ENCODE peak calls at places on chromosomes 5 and 9, in four cellular contexts. One of them, this sample, is unnamed.

GRCh38 chr5:94196959-94197358 is 421.4 kb downstream of the KIAA0825 start:
- DNase-seq in A549: no peak
- DNase-seq in HepG2: no peak
- DNase-seq in K562: no peak
- DNase-seq in this sample: no peak

GRCh38 chr5:11719888-11720481 is 184.3 kb downstream of the CTNND2 start:
- DNase-seq in K562: no peak
- DNase-seq in HepG2: peak; percentile 48
- DNase-seq in A549: peak; percentile 51
- DNase-seq in this sample: peak; percentile 74

GRCh38 chr5:14871573-14872069 is at the start of gene ANKH:
- DNase-seq in HepG2: peak; percentile 51
- DNase-seq in K562: peak; percentile 90
- DNase-seq in A549: peak; percentile 69
- DNase-seq in this sample: peak; percentile 69

GRCh38 chr5:126647071-126647470 is 46.3 kb downstream of the PHAX start:
- DNase-seq in A549: no peak
- DNase-seq in HepG2: no peak
- DNase-seq in K562: no peak
- DNase-seq in this sample: no peak

GRCh38 chr9:86494644-86495081 is 140.5 kb upstream of the TUT7 start:
- DNase-seq in K562: no peak
- DNase-seq in HepG2: no peak
- DNase-seq in A549: peak; percentile 14
- DNase-seq in this sample: no peak

GRCh38 chr5:130135506-130135905 is 231.2 kb downstream of the CHSY3 start:
- DNase-seq in A549: no peak
- DNase-seq in HepG2: no peak
- DNase-seq in K562: no peak
- DNase-seq in this sample: no peak

GRCh38 chr5:41057940-41058339 is 13.2 kb downstream of the MROH2B start:
- DNase-seq in K562: no peak
- DNase-seq in A549: no peak
- DNase-seq in HepG2: no peak
- DNase-seq in this sample: no peak

GRCh38 chr5:139982975-139983240 is 60.2 kb downstream of the NRG2 start:
- DNase-seq in A549: no peak
- DNase-seq in HepG2: no peak
- DNase-seq in K562: no peak
- DNase-seq in this sample: no peak

GRCh38 chr9:137879566-137880150 is 2.1 kb downstream of the CACNA1B start:
- DNase-seq in K562: no peak
- DNase-seq in A549: no peak
- DNase-seq in HepG2: no peak
- DNase-seq in this sample: no peak

GRCh38 chr5:42656661-42657035 is 100.0 kb upstream of the CCDC152 start:
- DNase-seq in A549: no peak
- DNase-seq in K562: no peak
- DNase-seq in HepG2: no peak
- DNase-seq in this sample: no peak

GRCh38 chr5:150410524-150411244 is 2.0 kb downstream of the CD74 start:
- DNase-seq in HepG2: peak; percentile 59
- DNase-seq in K562: no peak
- DNase-seq in A549: peak; percentile 62
- DNase-seq in this sample: peak; percentile 48

GRCh38 chr9:98229090-98229395 is 26.4 kb downstream of the TBC1D2 start:
- DNase-seq in K562: no peak
- DNase-seq in A549: no peak
- DNase-seq in HepG2: no peak
- DNase-seq in this sample: no peak

GRCh38 chr5:177402271-177403043 is 2.0 kb upstream of the PFN3 start:
- DNase-seq in A549: peak; percentile 91
- DNase-seq in HepG2: no peak
- DNase-seq in K562: no peak
- DNase-seq in this sample: peak; percentile 90

GRCh38 chr9:35599763-35600604 is 5.1 kb upstream of the TESK1 start:
- DNase-seq in A549: peak; percentile 24
- DNase-seq in HepG2: peak; percentile 62
- DNase-seq in K562: no peak
- DNase-seq in this sample: peak; percentile 36

GRCh38 chr9:93064392-93065124 is 6.1 kb downstream of the SUSD3 start:
- DNase-seq in A549: no peak
- DNase-seq in HepG2: no peak
- DNase-seq in K562: peak; percentile 36
- DNase-seq in this sample: no peak

GRCh38 chr9:110027624-110028023 is 180.3 kb downstream of the C9orf152 start:
- DNase-seq in A549: no peak
- DNase-seq in K562: no peak
- DNase-seq in HepG2: peak; percentile 79
- DNase-seq in this sample: no peak

GRCh38 chr9:134066923-134067851 is 639 bp downstream of the BRD3 start:
- DNase-seq in A549: peak; percentile 39
- DNase-seq in K562: peak; percentile 71
- DNase-seq in HepG2: no peak
- DNase-seq in this sample: no peak

GRCh38 chr5:44332360-44332971 is 56.8 kb downstream of the FGF10 start:
- DNase-seq in K562: peak; percentile 28
- DNase-seq in A549: peak; percentile 48
- DNase-seq in HepG2: peak; percentile 17
- DNase-seq in this sample: peak; percentile 10

GRCh38 chr5:88824892-88825781 is 57.8 kb downstream of the MEF2C start:
- DNase-seq in HepG2: no peak
- DNase-seq in A549: no peak
- DNase-seq in K562: no peak
- DNase-seq in this sample: no peak

GRCh38 chr5:145867806-145868205 is 5.0 kb downstream of the GRXCR2 start:
- DNase-seq in A549: no peak
- DNase-seq in HepG2: no peak
- DNase-seq in K562: no peak
- DNase-seq in this sample: no peak

GRCh38 chr9:77486463-77486862 is 161.7 kb downstream of the GNA14 start:
- DNase-seq in A549: no peak
- DNase-seq in K562: no peak
- DNase-seq in HepG2: no peak
- DNase-seq in this sample: no peak
- TF ChIP-seq HMGXB4 in A549: no peak
- TF ChIP-seq HMGXB4 in K562: no peak
- TF ChIP-seq HMGXB4 in HepG2: no peak
- TF ChIP-seq HMGXB4 in this sample: no peak

GRCh38 chr5:159459951-159460538 is 129.8 kb upstream of the IL12B start:
- DNase-seq in A549: no peak
- DNase-seq in K562: no peak
- DNase-seq in HepG2: no peak
- DNase-seq in this sample: no peak

GRCh38 chr5:159458217-159458711 is 128.0 kb upstream of the IL12B start:
- DNase-seq in HepG2: no peak
- DNase-seq in K562: no peak
- DNase-seq in A549: no peak
- DNase-seq in this sample: no peak

GRCh38 chr5:159459132-159459627 is 128.9 kb upstream of the IL12B start:
- DNase-seq in K562: no peak
- DNase-seq in A549: no peak
- DNase-seq in HepG2: no peak
- DNase-seq in this sample: no peak

GRCh38 chr5:159456261-159456660 is 126.0 kb upstream of the IL12B start:
- DNase-seq in A549: no peak
- DNase-seq in HepG2: no peak
- DNase-seq in K562: no peak
- DNase-seq in this sample: no peak

GRCh38 chr5:159456722-159457462 is 126.6 kb upstream of the IL12B start:
- DNase-seq in A549: peak; percentile 35
- DNase-seq in HepG2: no peak
- DNase-seq in K562: no peak
- DNase-seq in this sample: no peak
- TF ChIP-seq HMGXB4 in A549: no peak
- TF ChIP-seq HMGXB4 in HepG2: no peak
- TF ChIP-seq HMGXB4 in K562: no peak
- TF ChIP-seq HMGXB4 in this sample: no peak

DNA sequence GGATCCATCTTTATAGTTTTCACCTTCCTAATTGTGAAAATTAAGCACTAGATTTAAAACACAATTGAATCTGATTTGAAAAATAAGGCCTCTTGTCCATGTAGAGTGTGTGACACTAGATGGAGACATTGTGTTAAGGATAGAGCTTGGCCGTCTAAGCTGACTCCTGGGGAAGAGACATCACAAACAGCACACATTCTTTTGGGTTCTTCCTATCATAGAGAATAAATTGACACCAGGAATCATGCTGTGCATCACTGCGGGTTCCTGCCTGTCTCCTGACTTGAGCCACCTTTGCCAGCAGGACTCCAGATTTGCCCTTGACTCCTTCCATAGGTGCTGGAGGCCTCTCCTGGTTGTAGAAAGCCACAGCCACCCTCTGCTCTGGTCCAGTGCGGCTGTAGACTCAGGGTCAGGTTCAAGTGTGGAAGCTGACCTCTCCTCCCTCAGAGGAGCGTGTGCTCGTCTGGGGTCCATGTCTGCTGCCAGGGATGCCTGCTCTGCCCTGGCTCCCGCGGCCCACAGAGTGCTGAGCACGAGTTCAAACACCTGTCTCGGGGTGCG is 11.2 kb downstream of the ROPN1L start:
- DNase-seq in K562: peak; percentile 68
- DNase-seq in HepG2: peak; percentile 55
- DNase-seq in A549: peak; percentile 91
- DNase-seq in this sample: no peak
- TF ChIP-seq HMGXB4 in K562: no peak
- TF ChIP-seq HMGXB4 in HepG2: no peak
- TF ChIP-seq HMGXB4 in A549: no peak
- TF ChIP-seq HMGXB4 in this sample: no peak

DNA sequence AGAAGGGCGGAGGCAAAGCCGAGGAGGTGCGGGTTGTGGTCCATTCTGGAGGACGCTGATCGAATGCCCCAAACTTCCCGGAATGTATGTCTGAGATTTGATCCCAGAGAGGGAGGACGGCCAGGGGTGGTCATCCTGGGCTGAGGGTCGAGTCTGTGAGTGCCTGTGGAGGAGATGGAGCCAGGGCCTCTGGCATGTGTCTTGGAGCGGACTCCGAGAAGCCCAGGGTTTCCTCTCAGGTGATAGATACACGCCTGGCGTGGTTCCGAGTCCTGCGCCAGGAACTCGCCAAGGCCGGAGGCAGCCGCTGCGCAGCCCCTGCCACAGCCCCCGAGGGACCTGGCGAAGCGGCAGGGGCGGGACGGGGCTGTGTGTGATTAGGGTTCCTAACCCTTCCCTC is 363 bp downstream of the ZNF454 start:
- DNase-seq in HepG2: no peak
- DNase-seq in A549: no peak
- DNase-seq in K562: no peak
- DNase-seq in this sample: no peak
- TF ChIP-seq HMGXB4 in HepG2: no peak
- TF ChIP-seq HMGXB4 in A549: no peak
- TF ChIP-seq HMGXB4 in K562: no peak
- TF ChIP-seq HMGXB4 in this sample: no peak

GRCh38 chr5:58622884-58623871 is 40.3 kb downstream of the RAB3C start:
- DNase-seq in K562: no peak
- DNase-seq in HepG2: no peak
- DNase-seq in A549: no peak
- DNase-seq in this sample: no peak

GRCh38 chr5:58615931-58616330 is 33.1 kb downstream of the RAB3C start:
- DNase-seq in HepG2: no peak
- DNase-seq in K562: no peak
- DNase-seq in A549: no peak
- DNase-seq in this sample: no peak

GRCh38 chr5:58617236-58617635 is 34.4 kb downstream of the RAB3C start:
- DNase-seq in A549: no peak
- DNase-seq in HepG2: no peak
- DNase-seq in K562: no peak
- DNase-seq in this sample: no peak

DNA sequence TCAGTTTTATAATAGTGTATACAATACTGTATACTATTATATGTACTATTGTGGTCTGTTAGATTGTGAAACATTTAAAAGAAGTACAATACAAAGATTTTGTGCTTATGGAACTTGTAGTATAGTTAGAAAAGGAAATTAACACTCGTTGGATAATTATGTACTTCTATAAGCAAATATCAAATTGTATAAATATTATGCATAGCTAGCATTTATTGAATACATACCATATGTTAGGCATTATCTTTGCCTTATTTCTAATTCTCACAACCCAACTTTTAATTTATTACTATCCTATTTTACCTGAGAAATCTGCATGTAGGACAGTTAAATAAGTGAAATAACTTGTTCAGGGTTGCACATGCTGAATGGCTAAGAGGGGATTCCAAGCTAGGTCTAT is 37.5 kb downstream of the RAB3C start:
- DNase-seq in HepG2: no peak
- DNase-seq in K562: no peak
- DNase-seq in A549: no peak
- DNase-seq in this sample: no peak
- TF ChIP-seq HMGXB4 in HepG2: no peak
- TF ChIP-seq HMGXB4 in K562: no peak
- TF ChIP-seq HMGXB4 in A549: no peak
- TF ChIP-seq HMGXB4 in this sample: no peak

GRCh38 chr9:27033815-27034403 is 28.4 kb upstream of the LRRC19 start:
- DNase-seq in K562: peak; percentile 11
- DNase-seq in A549: peak; percentile 50
- DNase-seq in HepG2: peak; percentile 30
- DNase-seq in this sample: peak; percentile 65
- TF ChIP-seq HMGXB4 in K562: no peak
- TF ChIP-seq HMGXB4 in A549: no peak
- TF ChIP-seq HMGXB4 in HepG2: no peak
- TF ChIP-seq HMGXB4 in this sample: no peak

DNA sequence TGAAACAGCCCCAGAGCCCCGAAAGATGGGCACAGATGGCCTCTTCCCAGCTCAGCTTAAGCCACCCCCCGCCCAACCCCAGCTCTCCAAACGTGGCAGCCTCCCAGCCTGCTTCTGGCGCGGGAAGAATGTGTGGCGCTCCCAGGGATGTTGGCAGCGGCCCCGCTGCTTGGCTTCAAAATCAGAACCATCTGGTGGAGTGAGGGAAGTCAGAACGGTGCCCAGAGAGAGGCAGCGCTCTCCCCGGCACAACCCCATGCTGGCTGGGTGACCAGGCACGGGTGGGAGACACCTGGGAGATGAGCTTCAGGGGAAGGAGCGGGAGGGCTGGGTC is 72.7 kb upstream of the ORM1 start:
- DNase-seq in HepG2: no peak
- DNase-seq in K562: no peak
- DNase-seq in A549: no peak
- DNase-seq in this sample: no peak
- TF ChIP-seq HMGXB4 in HepG2: no peak
- TF ChIP-seq HMGXB4 in K562: no peak
- TF ChIP-seq HMGXB4 in A549: no peak
- TF ChIP-seq HMGXB4 in this sample: no peak

This sample was measured in WTC11.